ENCODE peak calls at places on chromosome 13, in six cellular contexts. Q is foreskin fibroblast; E is transverse colon; C is naive thymus-derived CD4-positive, alpha-beta T cell; B is CD8-positive, alpha-beta T cell; S is heart left ventricle. D is an unnamed sample.

GRCh38 chr13:40539954-40540706 is 126.3 kb downstream of the FOXO1 start:
- DNase-seq in C (no peak), B (no peak), S (no peak), Q (peak), E (no peak), D (peak)

GRCh38 chr13:44744880-44745633 is 168.9 kb upstream of the TSC22D1 start:
- DNase-seq in S (no peak), E (no peak), C (no peak), B (no peak), Q (no peak), D (no peak)

GRCh38 chr13:27120811-27121210 is 50.8 kb downstream of the USP12 start:
- DNase-seq in S (no peak), C (no peak), B (no peak), E (no peak), Q (peak), D (no peak)

GRCh38 chr13:108597943-108598342 is 31.5 kb upstream of the MYO16 start:
- DNase-seq in Q (no peak), E (no peak), B (no peak), C (no peak), S (no peak), D (peak)

GRCh38 chr13:30907167-30907761 is 1.2 kb downstream of the MEDAG start:
- DNase-seq in Q (peak), E (no peak), S (no peak), C (no peak), B (no peak), D (no peak)

GRCh38 chr13:40910324-40911050 is 108.6 kb downstream of the ELF1 start:
- DNase-seq in B (no peak), Q (peak), S (no peak), E (no peak), C (no peak), D (peak)

GRCh38 chr13:51416107-51416506 is 36.7 kb downstream of the INTS6 start:
- DNase-seq in C (no peak), E (no peak), S (no peak), B (no peak), Q (no peak), D (no peak)

GRCh38 chr13:24684600-24684998 is 4.4 kb downstream of the ATP12A start:
- DNase-seq in E (no peak), Q (no peak), C (no peak), B (peak), S (no peak), D (no peak)

GRCh38 chr13:59269476-59269875 is 894.3 kb downstream of the DIAPH3 start:
- DNase-seq in Q (peak), C (no peak), B (no peak), E (no peak), S (no peak), D (peak)

GRCh38 chr13:99075268-99076191 is 97.7 kb upstream of the DOCK9 start:
- DNase-seq in S (no peak), B (no peak), C (peak), E (no peak), Q (no peak), D (no peak)

GRCh38 chr13:40488869-40489391 is 177.5 kb downstream of the FOXO1 start:
- DNase-seq in C (no peak), E (no peak), Q (no peak), S (no peak), B (no peak), D (no peak)

GRCh38 chr13:27131202-27131623 is 40.4 kb downstream of the USP12 start:
- DNase-seq in Q (peak), S (no peak), E (no peak), C (no peak), B (peak), D (no peak)

GRCh38 chr13:34640931-34641330 is 301.1 kb upstream of the NBEA start:
- DNase-seq in S (no peak), Q (no peak), C (no peak), B (no peak), E (no peak), D (no peak)

GRCh38 chr13:48397744-48398143 is 15.2 kb downstream of the LPAR6 start:
- DNase-seq in B (no peak), E (no peak), S (no peak), C (no peak), Q (no peak), D (no peak)

GRCh38 chr13:109509154-109509905 is 277.1 kb downstream of the IRS2 start:
- DNase-seq in C (no peak), Q (peak), E (no peak), B (no peak), S (no peak), D (peak)

GRCh38 chr13:80666782-80667537 is 326.0 kb upstream of the SPRY2 start:
- DNase-seq in B (no peak), E (no peak), Q (peak), S (no peak), C (no peak), D (peak)

GRCh38 chr13:28477709-28477973 is 17.3 kb downstream of the FLT1 start:
- DNase-seq in B (no peak), E (no peak), C (no peak), Q (no peak), S (no peak), D (no peak)

GRCh38 chr13:24306632-24307031 is 2.7 kb upstream of the C1QTNF9 start:
- DNase-seq in E (no peak), Q (peak), C (no peak), S (no peak), B (no peak), D (peak)

GRCh38 chr13:42260885-42261654 is 10.9 kb upstream of the AKAP11 start:
- DNase-seq in E (no peak), Q (no peak), S (no peak), C (no peak), B (no peak), D (no peak)

GRCh38 chr13:27289016-27289665 is 18.5 kb downstream of the RASL11A start:
- DNase-seq in S (no peak), Q (no peak), E (no peak), B (no peak), C (no peak), D (no peak)

GRCh38 chr13:80473695-80474094 is 132.8 kb upstream of the SPRY2 start:
- DNase-seq in C (no peak), Q (peak), S (no peak), E (no peak), B (no peak), D (peak)

GRCh38 chr13:99380921-99381645 is 73.9 kb upstream of the GPR183 start:
- DNase-seq in S (no peak), C (peak), B (peak), Q (no peak), E (no peak), D (no peak)

GRCh38 chr13:36531746-36532486 is 99.6 kb downstream of the CCNA1 start:
- DNase-seq in Q (peak), C (no peak), B (no peak), S (no peak), E (no peak), D (no peak)

GRCh38 chr13:74324338-74324737 is 190.1 kb upstream of the KLF12 start:
- DNase-seq in B (no peak), S (no peak), C (no peak), E (no peak), Q (no peak), D (no peak)

GRCh38 chr13:103973740-103974139 is 907.5 kb upstream of the SLC10A2 start:
- DNase-seq in S (no peak), E (no peak), C (no peak), Q (no peak), B (no peak), D (no peak)

GRCh38 chr13:74573654-74574053 is 439.4 kb upstream of the KLF12 start:
- DNase-seq in S (peak), C (no peak), E (no peak), B (no peak), Q (no peak), D (no peak)

GRCh38 chr13:68628994-68629393 is 1398.9 kb upstream of the PCDH9 start:
- DNase-seq in B (no peak), C (no peak), S (no peak), Q (no peak), E (no peak), D (no peak)

GRCh38 chr13:53124568-53125094 is 96.0 kb downstream of the OLFM4 start:
- DNase-seq in E (no peak), Q (no peak), C (no peak), B (no peak), S (no peak), D (no peak)

GRCh38 chr13:50576156-50576555 is 267.3 kb downstream of the DLEU7 start:
- DNase-seq in S (no peak), B (no peak), E (peak), C (no peak), Q (peak), D (no peak)

GRCh38 chr13:49584771-49585182 is 581 bp downstream of the RCBTB1 start:
- DNase-seq in S (no peak), E (no peak), Q (peak), C (peak), B (no peak), D (no peak)

GRCh38 chr13:50334092-50334778 is 319.0 kb downstream of the KCNRG start:
- DNase-seq in E (no peak), S (no peak), C (no peak), B (no peak), Q (no peak), D (no peak)

GRCh38 chr13:97222934-97223710 is 989 bp downstream of the MBNL2 start:
- DNase-seq in S (no peak), B (no peak), Q (no peak), E (no peak), C (no peak), D (no peak)
- H3K4me3 ChIP-seq in S (peak), B (peak), Q (peak), E (peak), C (peak), D (peak)

GRCh38 chr13:91764527-91764926 is 366.1 kb downstream of the GPC5 start:
- DNase-seq in E (no peak), S (no peak), B (no peak), C (no peak), Q (no peak), D (no peak)

GRCh38 chr13:91767681-91768080 is 369.3 kb downstream of the GPC5 start:
- DNase-seq in C (no peak), E (no peak), Q (no peak), B (no peak), S (no peak), D (no peak)

GRCh38 chr13:91771229-91771628 is 372.8 kb downstream of the GPC5 start:
- DNase-seq in S (no peak), C (no peak), Q (no peak), E (no peak), B (no peak), D (no peak)

GRCh38 chr13:91774397-91774796 is 376.0 kb downstream of the GPC5 start:
- DNase-seq in C (no peak), S (no peak), Q (no peak), B (no peak), E (no peak), D (no peak)

DNA sequence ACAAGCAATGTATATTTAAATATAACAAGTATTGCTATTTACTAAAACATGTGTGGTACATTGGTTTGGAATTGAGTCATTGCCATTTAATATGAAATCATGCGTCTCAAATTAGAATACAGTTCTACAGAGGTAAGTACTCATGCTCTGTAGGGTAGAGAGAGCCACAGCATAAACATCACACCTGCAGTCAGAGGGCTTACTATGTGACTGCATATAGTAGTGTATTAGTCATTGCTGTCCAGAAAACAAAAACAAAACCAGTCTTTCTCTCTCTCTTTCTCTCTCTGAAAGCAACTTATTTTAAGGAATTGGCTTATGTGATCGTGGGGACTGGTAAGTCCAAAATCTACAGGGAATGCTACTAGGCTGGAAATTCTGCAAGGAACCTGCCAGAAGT is 370.3 kb downstream of the GPC5 start:
- DNase-seq in C (no peak), B (no peak), Q (no peak), S (no peak), E (no peak), D (no peak)
- H3K4me3 ChIP-seq in C (no peak), B (no peak), Q (no peak), S (no peak), E (no peak), D (no peak)

GRCh38 chr13:71625694-71626093 is 241.3 kb downstream of the DACH1 start:
- DNase-seq in B (no peak), C (no peak), E (no peak), S (no peak), Q (peak), D (no peak)
- H3K4me3 ChIP-seq in B (no peak), C (no peak), E (no peak), S (no peak), Q (no peak), D (no peak)

GRCh38 chr13:20128459-20128927 is 32.4 kb downstream of the GJA3 start:
- DNase-seq in C (peak), B (no peak), E (peak), S (no peak), Q (no peak), D (no peak)
- H3K4me3 ChIP-seq in C (peak), B (peak), E (peak), S (peak), Q (no peak), D (peak)

DNA sequence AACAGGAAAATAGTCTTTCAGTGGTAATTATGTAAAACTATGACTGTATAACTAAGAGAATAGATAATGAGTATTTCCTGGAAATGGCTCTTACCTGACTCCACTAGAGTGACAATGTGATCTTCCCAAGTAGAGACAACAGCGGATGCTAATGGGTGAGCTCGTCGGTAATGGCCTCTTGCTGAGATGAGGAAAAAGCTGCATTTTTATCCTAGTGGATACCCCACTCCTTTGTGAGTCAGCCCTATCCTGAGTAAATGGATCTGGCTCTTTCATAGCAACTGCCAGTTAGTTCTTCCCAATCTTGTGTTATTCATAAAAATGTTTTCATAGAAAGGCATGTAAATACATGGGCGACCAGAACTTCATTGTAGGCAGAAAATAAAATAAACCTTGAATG is 299.5 kb downstream of the NALCN start:
- DNase-seq in B (no peak), S (no peak), E (no peak), C (no peak), Q (no peak), D (no peak)
- H3K4me3 ChIP-seq in B (no peak), S (no peak), E (no peak), C (no peak), Q (no peak), D (no peak)

DNA sequence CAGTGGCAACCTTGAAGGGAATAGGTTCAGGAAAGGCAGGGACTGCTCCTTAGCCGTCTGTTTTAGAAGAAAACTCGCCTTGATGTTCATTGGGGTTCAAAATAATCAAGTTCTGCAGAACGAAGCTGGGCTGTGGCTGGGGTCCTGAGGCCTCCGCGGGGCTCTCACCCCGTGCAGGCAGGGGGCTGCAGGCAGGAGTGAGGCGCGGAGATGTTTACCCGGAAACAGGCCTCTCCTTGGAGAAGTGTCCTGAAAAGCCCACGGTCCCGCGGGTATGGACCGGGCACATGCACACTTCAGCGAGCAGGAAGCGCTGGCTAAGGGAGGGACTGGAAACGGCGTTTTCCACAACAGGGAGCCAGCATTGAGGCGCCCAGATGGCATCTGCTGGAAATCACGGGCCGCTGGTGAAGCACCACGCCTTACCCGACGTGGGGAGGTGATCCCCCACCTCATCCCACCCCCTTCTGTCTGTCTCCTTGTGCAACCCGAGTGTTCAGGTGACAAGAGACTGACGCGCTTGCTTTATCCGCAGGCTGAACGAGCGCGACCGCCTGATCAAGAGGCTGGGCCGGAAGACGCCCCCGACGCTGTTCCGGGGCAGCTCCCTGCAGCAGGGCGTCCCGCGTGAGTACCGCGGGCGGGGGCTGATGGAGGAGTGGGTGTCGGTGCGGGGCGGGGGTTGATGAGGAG is 39.7 kb downstream of the SHISA2 start:
- DNase-seq in B (peak), S (no peak), C (peak), E (no peak), Q (no peak), D (no peak)
- H3K4me3 ChIP-seq in B (peak), S (peak), C (peak), E (no peak), Q (peak), D (peak)

D was measured in brain microvascular endothelial cell.